ENCODE peak calls at places on chromosome 4, in seven cellular contexts. One of them, this sample, is unnamed.

GRCh38 chr4:169270810-169271691 is at the start of gene SH3RF1:
- DNase-seq in type B pancreatic cell: peak; percentile 84
- DNase-seq in fibroblast of mammary gland: peak; percentile 72
- DNase-seq in AG09309: no peak
- DNase-seq in erythroblast: peak; percentile 90
- DNase-seq in Calu3: peak; percentile 83
- DNase-seq in foreskin fibroblast: peak; percentile 97
- DNase-seq in this sample: peak; percentile 79

GRCh38 chr4:73867783-73868182 is 1.4 kb upstream of the CXCL1 start:
- DNase-seq in type B pancreatic cell: no peak
- DNase-seq in fibroblast of mammary gland: no peak
- DNase-seq in AG09309: no peak
- DNase-seq in erythroblast: no peak
- DNase-seq in Calu3: peak; percentile 53
- DNase-seq in foreskin fibroblast: no peak
- DNase-seq in this sample: peak; percentile 42

GRCh38 chr4:3387154-3387942 is 54.4 kb upstream of the HGFAC start:
- DNase-seq in type B pancreatic cell: no peak
- DNase-seq in fibroblast of mammary gland: no peak
- DNase-seq in AG09309: no peak
- DNase-seq in erythroblast: no peak
- DNase-seq in Calu3: no peak
- DNase-seq in foreskin fibroblast: no peak
- DNase-seq in this sample: no peak

GRCh38 chr4:161799687-161800086 is 364.1 kb downstream of the FSTL5 start:
- DNase-seq in type B pancreatic cell: no peak
- DNase-seq in fibroblast of mammary gland: no peak
- DNase-seq in AG09309: no peak
- DNase-seq in erythroblast: no peak
- DNase-seq in Calu3: no peak
- DNase-seq in foreskin fibroblast: peak; percentile 8
- DNase-seq in this sample: no peak

GRCh38 chr4:10737335-10737734 is 52.8 kb upstream of the CLNK start:
- DNase-seq in type B pancreatic cell: no peak
- DNase-seq in fibroblast of mammary gland: peak; percentile 75
- DNase-seq in AG09309: no peak
- DNase-seq in erythroblast: no peak
- DNase-seq in Calu3: no peak
- DNase-seq in foreskin fibroblast: peak; percentile 59
- DNase-seq in this sample: no peak

GRCh38 chr4:183014361-183015084 is 84.5 kb upstream of the WWC2 start:
- DNase-seq in type B pancreatic cell: no peak
- DNase-seq in fibroblast of mammary gland: no peak
- DNase-seq in AG09309: no peak
- DNase-seq in erythroblast: no peak
- DNase-seq in Calu3: no peak
- DNase-seq in foreskin fibroblast: no peak
- DNase-seq in this sample: no peak

GRCh38 chr4:52954771-52955170 is 92.7 kb downstream of the RASL11B start:
- DNase-seq in type B pancreatic cell: no peak
- DNase-seq in fibroblast of mammary gland: peak; percentile 28
- DNase-seq in AG09309: no peak
- DNase-seq in erythroblast: no peak
- DNase-seq in Calu3: no peak
- DNase-seq in foreskin fibroblast: peak; percentile 21
- DNase-seq in this sample: no peak

GRCh38 chr4:173521474-173522159 is 8.4 kb downstream of the HAND2 start:
- DNase-seq in type B pancreatic cell: no peak
- DNase-seq in fibroblast of mammary gland: no peak
- DNase-seq in AG09309: no peak
- DNase-seq in erythroblast: no peak
- DNase-seq in Calu3: no peak
- DNase-seq in foreskin fibroblast: no peak
- DNase-seq in this sample: peak; percentile 19

GRCh38 chr4:105666693-105667092 is 41.8 kb downstream of the INTS12 start:
- DNase-seq in type B pancreatic cell: no peak
- DNase-seq in fibroblast of mammary gland: peak; percentile 21
- DNase-seq in AG09309: no peak
- DNase-seq in erythroblast: no peak
- DNase-seq in Calu3: no peak
- DNase-seq in foreskin fibroblast: peak; percentile 14
- DNase-seq in this sample: peak; percentile 10

GRCh38 chr4:3302164-3302785 is 9.5 kb downstream of the RGS12 start:
- DNase-seq in type B pancreatic cell: no peak
- DNase-seq in fibroblast of mammary gland: no peak
- DNase-seq in AG09309: no peak
- DNase-seq in erythroblast: no peak
- DNase-seq in Calu3: no peak
- DNase-seq in foreskin fibroblast: no peak
- DNase-seq in this sample: no peak

GRCh38 chr4:146500216-146500615 is 21.5 kb downstream of the SLC10A7 start:
- DNase-seq in type B pancreatic cell: no peak
- DNase-seq in fibroblast of mammary gland: no peak
- DNase-seq in AG09309: no peak
- DNase-seq in erythroblast: no peak
- DNase-seq in Calu3: no peak
- DNase-seq in foreskin fibroblast: no peak
- DNase-seq in this sample: no peak

GRCh38 chr4:80202784-80203553 is 5.7 kb downstream of the PRDM8 start:
- DNase-seq in type B pancreatic cell: no peak
- DNase-seq in fibroblast of mammary gland: no peak
- DNase-seq in AG09309: no peak
- DNase-seq in erythroblast: peak; percentile 32
- DNase-seq in Calu3: no peak
- DNase-seq in foreskin fibroblast: peak; percentile 65
- DNase-seq in this sample: peak; percentile 34

GRCh38 chr4:142435599-142436235 is 410.4 kb downstream of the INPP4B start:
- DNase-seq in type B pancreatic cell: no peak
- DNase-seq in fibroblast of mammary gland: no peak
- DNase-seq in AG09309: no peak
- DNase-seq in erythroblast: no peak
- DNase-seq in Calu3: peak; percentile 32
- DNase-seq in foreskin fibroblast: no peak
- DNase-seq in this sample: no peak

GRCh38 chr4:106261980-106262379 is 54.0 kb downstream of the TBCK start:
- DNase-seq in type B pancreatic cell: no peak
- DNase-seq in fibroblast of mammary gland: no peak
- DNase-seq in AG09309: no peak
- DNase-seq in erythroblast: no peak
- DNase-seq in Calu3: no peak
- DNase-seq in foreskin fibroblast: no peak
- DNase-seq in this sample: no peak

GRCh38 chr4:88628746-88629145 is 36.5 kb downstream of the HERC3 start:
- DNase-seq in type B pancreatic cell: no peak
- DNase-seq in fibroblast of mammary gland: no peak
- DNase-seq in AG09309: peak; percentile 55
- DNase-seq in erythroblast: no peak
- DNase-seq in Calu3: no peak
- DNase-seq in foreskin fibroblast: no peak
- DNase-seq in this sample: no peak

GRCh38 chr4:40939826-40940225 is 190.1 kb downstream of the NSUN7 start:
- DNase-seq in type B pancreatic cell: no peak
- DNase-seq in fibroblast of mammary gland: peak; percentile 35
- DNase-seq in AG09309: no peak
- DNase-seq in erythroblast: no peak
- DNase-seq in Calu3: no peak
- DNase-seq in foreskin fibroblast: no peak
- DNase-seq in this sample: no peak

GRCh38 chr4:82900016-82900334 is 560 bp upstream of the THAP9 start:
- DNase-seq in type B pancreatic cell: no peak
- DNase-seq in fibroblast of mammary gland: no peak
- DNase-seq in AG09309: no peak
- DNase-seq in erythroblast: peak; percentile 81
- DNase-seq in Calu3: no peak
- DNase-seq in foreskin fibroblast: no peak
- DNase-seq in this sample: no peak

GRCh38 chr4:158285429-158286216 is 75.3 kb downstream of the TMEM144 start:
- DNase-seq in type B pancreatic cell: no peak
- DNase-seq in fibroblast of mammary gland: no peak
- DNase-seq in AG09309: no peak
- DNase-seq in erythroblast: no peak
- DNase-seq in Calu3: no peak
- DNase-seq in foreskin fibroblast: no peak
- DNase-seq in this sample: no peak

GRCh38 chr4:98963538-98964433 is 31.7 kb upstream of the METAP1 start:
- DNase-seq in type B pancreatic cell: no peak
- DNase-seq in fibroblast of mammary gland: peak; percentile 59
- DNase-seq in AG09309: no peak
- DNase-seq in erythroblast: no peak
- DNase-seq in Calu3: no peak
- DNase-seq in foreskin fibroblast: peak; percentile 15
- DNase-seq in this sample: peak; percentile 60

GRCh38 chr4:131370846-131371245 is 1778.2 kb upstream of the PCDH10 start:
- DNase-seq in type B pancreatic cell: no peak
- DNase-seq in fibroblast of mammary gland: no peak
- DNase-seq in AG09309: no peak
- DNase-seq in erythroblast: no peak
- DNase-seq in Calu3: peak; percentile 15
- DNase-seq in foreskin fibroblast: no peak
- DNase-seq in this sample: peak; percentile 1

GRCh38 chr4:15899511-15899910 is 39.0 kb downstream of the FGFBP1 start:
- DNase-seq in type B pancreatic cell: no peak
- DNase-seq in fibroblast of mammary gland: no peak
- DNase-seq in AG09309: no peak
- DNase-seq in erythroblast: no peak
- DNase-seq in Calu3: no peak
- DNase-seq in foreskin fibroblast: no peak
- DNase-seq in this sample: no peak

GRCh38 chr4:94412019-94413017 is 39.4 kb upstream of the PDLIM5 start:
- DNase-seq in type B pancreatic cell: no peak
- DNase-seq in fibroblast of mammary gland: peak; percentile 92
- DNase-seq in AG09309: peak; percentile 33
- DNase-seq in erythroblast: no peak
- DNase-seq in Calu3: peak; percentile 6
- DNase-seq in foreskin fibroblast: peak; percentile 87
- DNase-seq in this sample: peak; percentile 60

GRCh38 chr4:19689511-19689910 is 562.2 kb upstream of the SLIT2 start:
- DNase-seq in type B pancreatic cell: no peak
- DNase-seq in fibroblast of mammary gland: peak; percentile 41
- DNase-seq in AG09309: peak; percentile 39
- DNase-seq in erythroblast: no peak
- DNase-seq in Calu3: no peak
- DNase-seq in foreskin fibroblast: peak; percentile 75
- DNase-seq in this sample: peak; percentile 3

GRCh38 chr4:84455697-84456096 is 43.4 kb downstream of the NKX6-1 start:
- DNase-seq in type B pancreatic cell: no peak
- DNase-seq in fibroblast of mammary gland: no peak
- DNase-seq in AG09309: no peak
- DNase-seq in erythroblast: no peak
- DNase-seq in Calu3: no peak
- DNase-seq in foreskin fibroblast: no peak
- DNase-seq in this sample: no peak

GRCh38 chr4:174036563-174036962 is 246.9 kb downstream of the FBXO8 start:
- DNase-seq in type B pancreatic cell: no peak
- DNase-seq in fibroblast of mammary gland: no peak
- DNase-seq in AG09309: no peak
- DNase-seq in erythroblast: peak; percentile 55
- DNase-seq in Calu3: no peak
- DNase-seq in foreskin fibroblast: peak; percentile 2
- DNase-seq in this sample: no peak

GRCh38 chr4:18880850-18881249 is 859.3 kb upstream of the LCORL start:
- DNase-seq in type B pancreatic cell: no peak
- DNase-seq in fibroblast of mammary gland: no peak
- DNase-seq in AG09309: no peak
- DNase-seq in erythroblast: no peak
- DNase-seq in Calu3: no peak
- DNase-seq in foreskin fibroblast: no peak
- DNase-seq in this sample: no peak

GRCh38 chr4:3767569-3768288 is 1.5 kb downstream of the ADRA2C start:
- DNase-seq in type B pancreatic cell: no peak
- DNase-seq in fibroblast of mammary gland: no peak
- DNase-seq in AG09309: no peak
- DNase-seq in erythroblast: peak; percentile 29
- DNase-seq in Calu3: peak; percentile 35
- DNase-seq in foreskin fibroblast: peak; percentile 39
- DNase-seq in this sample: no peak

GRCh38 chr4:99324978-99325377 is 3.8 kb upstream of the ADH1B start:
- DNase-seq in type B pancreatic cell: no peak
- DNase-seq in fibroblast of mammary gland: peak; percentile 94
- DNase-seq in AG09309: no peak
- DNase-seq in erythroblast: no peak
- DNase-seq in Calu3: no peak
- DNase-seq in foreskin fibroblast: peak; percentile 92
- DNase-seq in this sample: no peak